ENCODE peak calls at places on chromosomes 16 and 17, in four cellular contexts. One of them, this sample, is unnamed.

GRCh38 chr16:64251742-64252141 is 870.1 kb downstream of the CDH11 start:
- DNase-seq in K562: no peak
- DNase-seq in HepG2: no peak
- DNase-seq in HCT116: no peak
- DNase-seq in this sample: no peak

GRCh38 chr16:67055712-67056487 is 27.0 kb downstream of the CBFB start:
- DNase-seq in K562: peak
- DNase-seq in HCT116: no peak
- DNase-seq in HepG2: peak
- DNase-seq in this sample: peak

GRCh38 chr17:17957584-17957916 is 14.7 kb downstream of the TOM1L2 start:
- DNase-seq in K562: no peak
- DNase-seq in HCT116: no peak
- DNase-seq in HepG2: no peak
- DNase-seq in this sample: peak

GRCh38 chr16:86090461-86091170 is 191.7 kb downstream of the IRF8 start:
- DNase-seq in K562: no peak
- DNase-seq in HCT116: no peak
- DNase-seq in HepG2: no peak
- DNase-seq in this sample: no peak

GRCh38 chr16:47196457-47196856 is 52.7 kb upstream of the NETO2 start:
- DNase-seq in HCT116: no peak
- DNase-seq in HepG2: no peak
- DNase-seq in K562: no peak
- DNase-seq in this sample: no peak

GRCh38 chr17:1470071-1470773 is 14.2 kb upstream of the CRK start:
- DNase-seq in HepG2: no peak
- DNase-seq in HCT116: no peak
- DNase-seq in K562: no peak
- DNase-seq in this sample: no peak

GRCh38 chr17:80599546-80600305 is 55.1 kb downstream of the RPTOR start:
- DNase-seq in HCT116: no peak
- DNase-seq in HepG2: peak
- DNase-seq in K562: peak
- DNase-seq in this sample: no peak

GRCh38 chr16:13324861-13325260 is 423.5 kb downstream of the SHISA9 start:
- DNase-seq in HepG2: no peak
- DNase-seq in HCT116: no peak
- DNase-seq in K562: peak
- DNase-seq in this sample: no peak

DNA sequence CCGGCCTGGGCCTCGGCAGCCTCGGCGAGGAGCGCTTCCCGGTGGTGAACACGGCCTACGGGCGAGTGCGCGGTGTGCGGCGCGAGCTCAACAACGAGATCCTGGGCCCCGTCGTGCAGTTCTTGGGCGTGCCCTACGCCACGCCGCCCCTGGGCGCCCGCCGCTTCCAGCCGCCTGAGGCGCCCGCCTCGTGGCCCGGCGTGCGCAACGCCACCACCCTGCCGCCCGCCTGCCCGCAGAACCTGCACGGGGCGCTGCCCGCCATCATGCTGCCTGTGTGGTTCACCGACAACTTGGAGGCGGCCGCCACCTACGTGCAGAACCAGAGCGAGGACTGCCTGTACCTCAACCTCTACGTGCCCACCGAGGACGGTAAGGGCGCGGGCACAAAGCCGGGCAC is 696 bp downstream of the NLGN2 start:
- DNase-seq in HepG2: no peak
- DNase-seq in K562: no peak
- DNase-seq in HCT116: no peak
- DNase-seq in this sample: no peak
- TF ChIP-seq POLR2AphosphoS5 in HepG2: no peak
- TF ChIP-seq POLR2AphosphoS5 in K562: no peak
- TF ChIP-seq POLR2AphosphoS5 in HCT116: no peak
- TF ChIP-seq POLR2AphosphoS5 in this sample: no peak

GRCh38 chr17:13883659-13884058 is 185.6 kb upstream of the COX10 start:
- DNase-seq in HepG2: no peak
- DNase-seq in HCT116: no peak
- DNase-seq in K562: no peak
- DNase-seq in this sample: no peak

GRCh38 chr17:13885550-13885949 is 183.8 kb upstream of the COX10 start:
- DNase-seq in K562: no peak
- DNase-seq in HCT116: no peak
- DNase-seq in HepG2: no peak
- DNase-seq in this sample: no peak

GRCh38 chr17:13884347-13884746 is 185.0 kb upstream of the COX10 start:
- DNase-seq in HCT116: no peak
- DNase-seq in K562: no peak
- DNase-seq in HepG2: no peak
- DNase-seq in this sample: no peak

GRCh38 chr17:13885953-13886889 is 183.1 kb upstream of the COX10 start:
- DNase-seq in HepG2: no peak
- DNase-seq in K562: no peak
- DNase-seq in HCT116: no peak
- DNase-seq in this sample: no peak

GRCh38 chr17:13888043-13888442 is 181.3 kb upstream of the COX10 start:
- DNase-seq in HepG2: no peak
- DNase-seq in K562: peak
- DNase-seq in HCT116: no peak
- DNase-seq in this sample: no peak
- TF ChIP-seq TCF7L2 in HepG2: no peak
- TF ChIP-seq TCF7L2 in K562: no peak
- TF ChIP-seq TCF7L2 in HCT116: no peak
- TF ChIP-seq TCF7L2 in this sample: no peak

DNA sequence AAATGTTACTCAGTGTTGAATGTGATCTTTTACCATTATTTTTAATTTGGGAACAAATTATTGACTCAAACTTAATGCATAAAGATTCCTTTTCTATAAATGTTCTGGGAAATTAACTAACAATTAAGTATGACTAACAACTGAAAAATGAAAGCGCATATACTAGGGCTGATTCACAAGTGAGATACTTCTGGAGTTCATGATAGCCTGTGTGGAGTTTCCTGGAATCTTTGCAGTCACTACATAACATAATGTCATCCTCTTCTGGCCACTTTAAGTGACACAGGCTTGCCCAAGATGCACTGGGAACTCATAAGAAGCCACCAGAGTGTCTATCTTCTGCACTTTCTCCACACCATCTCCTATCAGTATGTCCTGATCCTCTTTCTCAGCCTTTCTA is 450.3 kb upstream of the CDH11 start:
- DNase-seq in K562: no peak
- DNase-seq in HCT116: no peak
- DNase-seq in HepG2: no peak
- DNase-seq in this sample: no peak
- TF ChIP-seq SIN3A in K562: no peak
- TF ChIP-seq SIN3A in HCT116: no peak
- TF ChIP-seq SIN3A in HepG2: no peak
- TF ChIP-seq SIN3A in this sample: no peak

DNA sequence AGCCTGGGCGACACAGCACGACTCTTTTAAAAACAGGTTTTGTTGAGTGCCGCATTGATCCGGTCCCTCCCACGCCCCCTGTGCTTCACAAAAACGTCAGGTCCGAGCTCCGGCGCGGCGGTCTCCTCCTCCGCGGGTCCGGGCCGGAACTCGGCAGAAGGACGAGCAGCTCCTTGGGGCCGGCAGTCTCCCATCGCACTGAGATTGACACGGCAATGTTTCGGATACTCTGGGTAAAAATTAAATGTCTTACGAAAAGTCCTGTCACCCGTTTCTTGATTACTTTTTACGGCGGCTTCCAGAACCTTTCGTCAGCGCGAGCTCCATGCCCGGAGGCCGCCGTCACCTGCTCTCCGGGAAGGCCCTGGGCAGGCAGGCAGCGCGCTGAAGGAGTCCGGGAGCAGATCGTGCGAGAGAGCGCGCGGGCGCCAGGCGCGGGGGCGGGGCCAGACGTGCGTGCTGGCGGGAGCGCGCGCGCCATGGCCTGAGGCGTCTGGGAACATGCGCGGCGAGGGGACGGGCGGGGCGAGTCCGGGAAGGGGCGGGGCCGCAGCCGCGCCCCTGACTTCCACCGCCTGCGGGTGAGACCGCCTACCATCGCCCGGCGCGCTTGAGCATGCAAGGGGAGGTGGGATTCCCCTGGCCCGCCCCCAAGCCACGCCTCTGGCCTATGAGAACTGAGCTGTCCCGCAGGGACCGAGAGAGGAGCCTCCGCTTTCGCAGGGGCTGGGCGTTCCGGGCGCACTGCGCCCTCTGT is 11.7 kb upstream of the SRL start:
- DNase-seq in HepG2: peak
- DNase-seq in K562: peak
- DNase-seq in HCT116: peak
- DNase-seq in this sample: peak
- TF ChIP-seq POLR2AphosphoS5 in HepG2: peak
- TF ChIP-seq POLR2AphosphoS5 in K562: peak
- TF ChIP-seq POLR2AphosphoS5 in HCT116: peak
- TF ChIP-seq POLR2AphosphoS5 in this sample: peak

This sample was measured in Panc1.